ENCODE peak calls at places on chromosomes 13 and 19, in six cellular contexts. Z, A, U, B, V and E are unnamed samples.

GRCh38 chr19:51158474-51159129 is 16.5 kb downstream of the SIGLEC7 start:
- DNase-seq in Z (peak), A (no peak), U (peak), B (peak), V (no peak), E (no peak)

GRCh38 chr19:44846455-44847143 is 502 bp downstream of the NECTIN2 start:
- DNase-seq in Z (peak), A (no peak), U (peak), B (peak), V (no peak), E (no peak)

GRCh38 chr13:78659450-78660110 is 625 bp upstream of the OBI1 start:
- DNase-seq in Z (no peak), A (no peak), U (no peak), B (no peak), V (no peak), E (no peak)

GRCh38 chr19:13277104-13277809 is 127.0 kb downstream of the IER2 start:
- DNase-seq in Z (peak), A (peak), U (peak), B (peak), V (no peak), E (peak)

GRCh38 chr19:51808333-51808986 is 13.5 kb downstream of the FPR3 start:
- DNase-seq in Z (peak), A (peak), U (no peak), B (no peak), V (no peak), E (peak)

GRCh38 chr13:22047082-22047784 is 376.4 kb downstream of the FGF9 start:
- DNase-seq in Z (peak), A (no peak), U (no peak), B (no peak), V (no peak), E (no peak)

GRCh38 chr19:48543121-48543710 is 8.8 kb upstream of the SULT2B1 start:
- DNase-seq in Z (peak), A (no peak), U (peak), B (peak), V (peak), E (peak)

GRCh38 chr19:10277795-10278583 is 7.1 kb downstream of the ICAM1 start:
- DNase-seq in Z (no peak), A (no peak), U (no peak), B (no peak), V (no peak), E (no peak)

GRCh38 chr13:45060062-45060461 is 60.2 kb upstream of the GTF2F2 start:
- DNase-seq in Z (no peak), A (no peak), U (no peak), B (no peak), V (no peak), E (no peak)

GRCh38 chr13:32423592-32423991 is 4.3 kb downstream of the N4BP2L1 start:
- DNase-seq in Z (no peak), A (no peak), U (no peak), B (no peak), V (no peak), E (no peak)

GRCh38 chr13:47279956-47280355 is 383.1 kb upstream of the HTR2A start:
- DNase-seq in Z (no peak), A (no peak), U (no peak), B (no peak), V (no peak), E (no peak)

GRCh38 chr13:88042489-88042888 is 371.3 kb downstream of the SLITRK5 start:
- DNase-seq in Z (peak), A (no peak), U (no peak), B (no peak), V (no peak), E (no peak)

GRCh38 chr19:35500611-35501010 is 10.3 kb upstream of the KRTDAP start:
- DNase-seq in Z (no peak), A (no peak), U (no peak), B (no peak), V (no peak), E (no peak)

GRCh38 chr13:113404366-113404722 is 40.4 kb upstream of the GRTP1 start:
- DNase-seq in Z (no peak), A (no peak), U (no peak), B (no peak), V (peak), E (no peak)

GRCh38 chr19:7242601-7243258 is 51.5 kb downstream of the INSR start:
- DNase-seq in Z (peak), A (peak), U (no peak), B (no peak), V (no peak), E (peak)

GRCh38 chr13:110507678-110508381 is 53.7 kb downstream of the RAB20 start:
- DNase-seq in Z (no peak), A (no peak), U (peak), B (peak), V (peak), E (no peak)
- TF ChIP-seq CTCF in Z (no peak), A (no peak), U (peak), B (peak), V (peak), E (peak)

GRCh38 chr19:28710278-28710677 is 502.7 kb downstream of the UQCRFS1 start:
- DNase-seq in Z (peak), A (peak), U (peak), B (no peak), V (no peak), E (peak)

GRCh38 chr19:28711401-28711800 is 501.6 kb downstream of the UQCRFS1 start:
- DNase-seq in Z (no peak), A (no peak), U (no peak), B (no peak), V (no peak), E (no peak)

GRCh38 chr19:28718909-28719308 is 494.0 kb downstream of the UQCRFS1 start:
- DNase-seq in Z (no peak), A (no peak), U (no peak), B (no peak), V (no peak), E (no peak)

GRCh38 chr19:28715157-28715556 is 497.8 kb downstream of the UQCRFS1 start:
- DNase-seq in Z (no peak), A (no peak), U (no peak), B (no peak), V (no peak), E (no peak)
- TF ChIP-seq CTCF in Z (no peak), A (no peak), U (no peak), B (no peak), V (no peak), E (no peak)

GRCh38 chr13:25262261-25262660 is 25.0 kb downstream of the MTMR6 start:
- DNase-seq in Z (no peak), A (no peak), U (no peak), B (no peak), V (no peak), E (no peak)

GRCh38 chr13:25268561-25268960 is 18.7 kb downstream of the MTMR6 start:
- DNase-seq in Z (no peak), A (no peak), U (no peak), B (no peak), V (no peak), E (no peak)

DNA sequence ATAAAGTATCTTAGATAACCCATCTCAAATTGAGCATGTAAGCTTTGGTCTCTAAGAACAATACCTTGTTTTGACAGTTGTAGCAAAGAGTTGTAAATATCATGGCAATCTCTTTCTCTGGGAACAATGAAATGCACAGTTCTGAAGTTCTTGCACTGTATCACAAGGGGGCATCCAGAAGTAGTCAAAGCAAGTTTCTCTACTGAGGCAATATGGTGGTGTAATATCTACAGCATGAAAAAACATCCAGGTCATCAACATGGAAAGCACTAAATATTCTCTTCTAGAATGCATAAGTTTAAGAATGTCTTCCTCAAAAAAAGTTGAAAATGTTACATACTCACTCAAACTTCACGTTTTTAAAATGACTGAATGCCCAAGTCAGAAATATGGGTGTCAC is 19.6 kb downstream of the MTMR6 start:
- DNase-seq in Z (peak), A (no peak), U (no peak), B (no peak), V (no peak), E (peak)
- TF ChIP-seq CTCF in Z (peak), A (no peak), U (no peak), B (no peak), V (no peak), E (peak)

GRCh38 chr13:98563071-98563470 is 13.8 kb downstream of the STK24 start:
- DNase-seq in Z (no peak), A (no peak), U (no peak), B (no peak), V (no peak), E (no peak)

GRCh38 chr13:98557934-98558630 is 18.8 kb downstream of the STK24 start:
- DNase-seq in Z (no peak), A (no peak), U (no peak), B (no peak), V (no peak), E (peak)

GRCh38 chr13:98556417-98556816 is 20.5 kb downstream of the STK24 start:
- DNase-seq in Z (no peak), A (no peak), U (no peak), B (no peak), V (no peak), E (no peak)

GRCh38 chr13:98556968-98557591 is 19.8 kb downstream of the STK24 start:
- DNase-seq in Z (no peak), A (no peak), U (no peak), B (peak), V (peak), E (peak)
- TF ChIP-seq CTCF in Z (no peak), A (no peak), U (no peak), B (peak), V (peak), E (no peak)

GRCh38 chr19:22426901-22427300 is 4.8 kb upstream of the ZNF98 start:
- DNase-seq in Z (no peak), A (no peak), U (no peak), B (no peak), V (no peak), E (no peak)

GRCh38 chr19:22427587-22428298 is 5.6 kb upstream of the ZNF98 start:
- DNase-seq in Z (no peak), A (no peak), U (no peak), B (peak), V (no peak), E (no peak)

DNA sequence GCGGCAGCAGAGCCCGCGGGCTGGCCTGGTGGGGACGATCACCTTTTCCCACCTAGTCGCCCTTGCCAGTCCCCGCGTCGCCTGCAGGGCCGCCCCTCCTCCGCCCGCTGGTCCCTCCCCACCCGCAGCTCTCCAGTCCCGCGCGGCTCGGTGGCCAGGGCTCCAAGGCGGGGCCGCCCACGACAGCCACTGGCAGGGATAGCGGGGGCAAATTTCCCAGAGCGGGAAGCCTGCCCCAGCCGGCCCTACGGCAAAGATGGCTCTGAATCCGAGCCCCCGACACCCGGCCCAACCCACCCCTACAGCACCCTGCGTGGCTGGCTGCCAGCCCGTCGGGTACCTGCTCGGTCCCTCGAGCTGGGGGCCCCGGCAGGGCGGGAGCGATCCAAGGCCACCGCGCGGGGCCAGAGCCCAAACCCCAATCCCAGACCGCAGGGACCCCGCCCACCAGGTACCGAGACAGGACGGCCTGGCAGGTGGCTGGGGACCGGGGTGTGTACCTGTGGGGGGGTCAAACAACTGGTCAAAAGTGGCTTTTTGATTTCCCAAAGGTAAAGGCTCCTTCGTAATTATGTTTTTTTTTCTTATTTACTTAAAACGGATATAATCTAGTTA is 6.3 kb upstream of the ZNF98 start:
- DNase-seq in Z (no peak), A (no peak), U (no peak), B (peak), V (no peak), E (no peak)
- TF ChIP-seq CTCF in Z (no peak), A (no peak), U (no peak), B (no peak), V (no peak), E (no peak)

GRCh38 chr13:68708336-68708908 is 1399.2 kb upstream of the ATXN8OS start:
- DNase-seq in Z (no peak), A (no peak), U (no peak), B (no peak), V (no peak), E (no peak)

GRCh38 chr13:68713394-68713793 is 1394.2 kb upstream of the ATXN8OS start:
- DNase-seq in Z (no peak), A (no peak), U (no peak), B (no peak), V (no peak), E (no peak)

GRCh38 chr13:68715651-68716050 is 1392.0 kb upstream of the ATXN8OS start:
- DNase-seq in Z (no peak), A (no peak), U (no peak), B (no peak), V (no peak), E (no peak)

GRCh38 chr13:68719815-68720214 is 1387.8 kb upstream of the ATXN8OS start:
- DNase-seq in Z (no peak), A (no peak), U (no peak), B (no peak), V (no peak), E (no peak)

DNA sequence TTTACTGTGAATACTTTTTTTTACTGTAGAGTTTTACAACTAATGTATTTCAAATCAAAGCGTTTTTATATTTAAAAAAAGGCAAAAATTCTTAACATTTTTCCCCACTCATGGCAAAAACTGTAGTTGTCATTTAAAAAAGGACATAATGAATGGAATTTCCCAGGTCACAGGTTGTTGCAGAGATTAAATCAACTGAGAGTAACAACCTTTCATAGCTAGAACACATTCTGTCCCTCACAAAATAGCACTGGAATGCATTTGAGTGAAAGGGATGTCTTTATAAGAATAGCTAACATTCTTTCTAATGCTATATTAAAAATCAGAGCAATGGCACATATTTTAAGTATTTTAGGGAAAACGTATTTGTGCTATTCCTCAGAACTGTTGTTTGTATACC is 1393.3 kb upstream of the ATXN8OS start:
- DNase-seq in Z (no peak), A (no peak), U (no peak), B (no peak), V (no peak), E (no peak)
- TF ChIP-seq CTCF in Z (no peak), A (no peak), U (no peak), B (no peak), V (no peak), E (no peak)